ENCODE peak calls at places on chromosomes 12 and 14, in seven cellular contexts. B is GM23248, U is endodermal cell, J is fibroblast of lung, K is Karpas-422, W is mesendoderm, V is adipocyte. D is an unnamed sample.
A peak's percentile ranks its signal among the peaks of the same experiment; 100 is the strongest.

GRCh38 chr12:95412826-95413311 is 61.1 kb upstream of the METAP2 start:
- DNase-seq in B (peak; percentile 98), U (peak; percentile 23), J (peak; percentile 85), K (peak; percentile 84), W (no peak), V (peak; percentile 98), D (no peak)

GRCh38 chr12:9115731-9116689 is at the start of gene A2M:
- DNase-seq in B (peak; percentile 24), U (no peak), J (peak; percentile 1), K (no peak), W (no peak), V (peak; percentile 30), D (no peak)

GRCh38 chr14:34063470-34064164 is 112.7 kb upstream of the EGLN3 start:
- DNase-seq in B (peak; percentile 32), U (no peak), J (no peak), K (no peak), W (no peak), V (no peak), D (no peak)

GRCh38 chr12:47736877-47737676 is 11.8 kb upstream of the ENDOU start:
- DNase-seq in B (peak; percentile 78), U (no peak), J (peak; percentile 31), K (no peak), W (no peak), V (peak; percentile 89), D (peak; percentile 65)

GRCh38 chr12:50401383-50402155 is 884 bp downstream of the LARP4 start:
- DNase-seq in B (peak; percentile 77), U (peak; percentile 36), J (peak; percentile 57), K (peak; percentile 61), W (peak; percentile 49), V (peak; percentile 87), D (peak; percentile 41)

GRCh38 chr12:91406920-91407341 is 224.3 kb upstream of the DCN start:
- DNase-seq in B (peak; percentile 25), U (peak; percentile 51), J (peak; percentile 36), K (no peak), W (peak; percentile 28), V (peak; percentile 8), D (peak; percentile 24)

GRCh38 chr14:100531152-100531551 is 56.1 kb downstream of the BEGAIN start:
- DNase-seq in B (no peak), U (no peak), J (no peak), K (no peak), W (no peak), V (no peak), D (peak; percentile 15)

GRCh38 chr12:132620893-132621656 is 2.5 kb downstream of the P2RX2 start:
- DNase-seq in B (no peak), U (no peak), J (no peak), K (no peak), W (no peak), V (no peak), D (no peak)

GRCh38 chr12:116881325-116881866 is at the start of gene HRK:
- DNase-seq in B (no peak), U (peak; percentile 86), J (no peak), K (no peak), W (peak; percentile 64), V (no peak), D (no peak)

GRCh38 chr12:119804011-119804641 is 73.0 kb downstream of the CIT start:
- DNase-seq in B (peak; percentile 88), U (peak; percentile 97), J (peak; percentile 75), K (peak; percentile 86), W (peak; percentile 94), V (peak; percentile 78), D (no peak)

GRCh38 chr12:89237763-89238162 is 114.5 kb downstream of the DUSP6 start:
- DNase-seq in B (no peak), U (no peak), J (no peak), K (no peak), W (no peak), V (no peak), D (no peak)

GRCh38 chr12:56763753-56764657 is 881 bp downstream of the HSD17B6 start:
- DNase-seq in B (peak; percentile 32), U (no peak), J (peak; percentile 66), K (no peak), W (no peak), V (peak; percentile 32), D (no peak)

GRCh38 chr14:37598085-37598972 is 2.9 kb downstream of the TTC6 start:
- DNase-seq in B (no peak), U (peak; percentile 69), J (no peak), K (no peak), W (no peak), V (no peak), D (peak; percentile 77)

GRCh38 chr12:41051909-41052308 is 136.2 kb upstream of the PDZRN4 start:
- DNase-seq in B (no peak), U (no peak), J (no peak), K (no peak), W (no peak), V (no peak), D (no peak)

GRCh38 chr12:96199465-96199864 is 5.3 kb downstream of the ELK3 start:
- DNase-seq in B (no peak), U (no peak), J (no peak), K (no peak), W (no peak), V (no peak), D (no peak)

GRCh38 chr14:84254205-84254788 is 1275.6 kb upstream of the FLRT2 start:
- DNase-seq in B (no peak), U (peak; percentile 86), J (no peak), K (no peak), W (peak; percentile 89), V (peak; percentile 48), D (no peak)

GRCh38 chr12:124381454-124382207 is 86.7 kb downstream of the RFLNA start:
- DNase-seq in B (peak; percentile 90), U (no peak), J (peak; percentile 84), K (no peak), W (no peak), V (peak; percentile 34), D (peak; percentile 90)

GRCh38 chr12:52010152-52010622 is 3.4 kb downstream of the TAMALIN start:
- DNase-seq in B (peak; percentile 72), U (peak; percentile 95), J (peak; percentile 85), K (no peak), W (peak; percentile 96), V (peak; percentile 88), D (peak; percentile 56)

GRCh38 chr12:68890701-68891113 is 42.3 kb downstream of the CPM start:
- DNase-seq in B (no peak), U (peak; percentile 69), J (no peak), K (no peak), W (peak; percentile 70), V (no peak), D (no peak)

GRCh38 chr12:132562489-132563045 is 47.8 kb downstream of the LRCOL1 start:
- DNase-seq in B (no peak), U (no peak), J (no peak), K (no peak), W (no peak), V (no peak), D (no peak)

GRCh38 chr14:20760950-20761349 is 7.3 kb upstream of the EDDM3B start:
- DNase-seq in B (no peak), U (peak; percentile 57), J (no peak), K (no peak), W (peak; percentile 49), V (no peak), D (no peak)

GRCh38 chr14:56810341-56810740 is at the start of gene OTX2:
- DNase-seq in B (no peak), U (peak; percentile 74), J (no peak), K (no peak), W (no peak), V (no peak), D (no peak)

GRCh38 chr14:56812364-56813103 is 2.3 kb upstream of the OTX2 start:
- DNase-seq in B (no peak), U (peak; percentile 76), J (no peak), K (no peak), W (no peak), V (no peak), D (no peak)

GRCh38 chr14:56809262-56810215 is 740 bp downstream of the OTX2 start:
- DNase-seq in B (no peak), U (peak; percentile 64), J (no peak), K (no peak), W (no peak), V (no peak), D (no peak)

GRCh38 chr14:56811596-56812363 is 1.5 kb upstream of the OTX2 start:
- DNase-seq in B (no peak), U (peak; percentile 84), J (no peak), K (no peak), W (no peak), V (no peak), D (no peak)

DNA sequence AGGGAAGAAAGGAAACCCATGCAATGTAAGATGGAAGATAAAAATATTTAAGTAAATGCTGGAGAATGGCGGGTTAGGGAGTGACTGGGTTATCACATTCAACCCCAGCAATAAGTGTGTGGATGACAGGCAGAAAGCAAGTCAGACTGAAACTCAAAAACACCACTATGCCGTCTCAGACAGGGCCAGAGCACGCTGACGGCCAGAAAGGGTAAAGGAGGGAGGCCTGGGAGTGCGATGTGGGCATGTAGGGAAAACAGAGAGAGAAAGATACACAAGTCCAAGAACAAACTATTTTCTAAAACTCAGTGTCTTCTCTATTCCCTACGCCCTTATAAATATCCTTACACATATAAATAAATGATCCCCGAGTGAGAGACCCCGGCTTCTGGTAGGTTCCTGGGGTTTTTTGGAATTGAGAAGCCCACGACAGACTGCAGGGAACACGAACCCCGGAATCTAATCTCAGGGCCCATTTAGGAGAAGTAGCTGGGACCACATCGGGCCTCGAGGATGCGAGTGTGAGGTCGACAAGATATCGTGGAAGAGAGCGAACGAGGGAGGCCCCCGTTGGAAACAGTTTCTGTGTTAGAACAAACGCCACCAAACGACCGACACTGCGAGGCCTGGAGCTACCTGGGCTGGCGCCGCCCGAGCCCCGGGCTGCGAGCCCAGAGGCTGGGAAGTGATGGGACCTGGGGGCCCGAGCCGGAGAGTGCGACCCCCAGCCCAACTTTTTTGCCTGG is 744 bp upstream of the OTX2 start:
- DNase-seq in B (no peak), U (peak; percentile 81), J (no peak), K (no peak), W (peak; percentile 65), V (no peak), D (no peak)
- H3K27me3 ChIP-seq in B (peaks cover 94% of the 10 kb centered on the region), U (peaks cover 56% of the 10 kb centered on the region), J (peaks cover 59% of the 10 kb centered on the region), K (no peaks in the 10 kb centered on the region), W (peaks cover 8% of the 10 kb centered on the region), V (peaks cover 88% of the 10 kb centered on the region), D (peaks cover 83% of the 10 kb centered on the region)

DNA sequence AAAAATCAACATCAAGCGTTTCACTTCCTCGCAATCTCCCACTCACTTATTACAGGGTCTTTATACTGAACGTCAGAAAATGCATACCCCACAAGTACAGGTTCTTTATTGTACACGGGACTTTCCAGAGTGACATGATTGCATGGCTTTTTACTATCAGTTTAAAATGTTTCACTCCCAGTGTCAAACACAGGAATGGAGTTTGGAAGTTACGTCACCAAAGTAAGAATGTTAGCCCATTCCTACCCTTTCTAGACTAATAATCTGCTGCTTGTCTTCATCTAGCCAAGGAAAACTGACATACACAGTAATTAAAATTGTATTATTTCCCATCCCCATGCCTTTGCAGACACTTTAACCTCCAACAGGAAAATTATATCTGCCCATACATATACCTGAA is 624.2 kb downstream of the BCL11B start:
- DNase-seq in B (no peak), U (no peak), J (no peak), K (no peak), W (no peak), V (no peak), D (no peak)
- H3K9ac ChIP-seq in B (no peak overlapping the region), U (no peak overlapping the region), J (no peak overlapping the region), K (no peak overlapping the region), W (no peak overlapping the region), V (no peak overlapping the region), D (no peak overlapping the region)

GRCh38 chr14:77369280-77369679 is 7.6 kb downstream of the TMED8 start:
- DNase-seq in B (no peak), U (no peak), J (no peak), K (no peak), W (no peak), V (no peak), D (no peak)
- H3K27me3 ChIP-seq in B (no peaks in the 10 kb centered on the region), U (no peaks in the 10 kb centered on the region), J (no peaks in the 10 kb centered on the region), K (no peaks in the 10 kb centered on the region), W (no peaks in the 10 kb centered on the region), V (no peaks in the 10 kb centered on the region), D (no peaks in the 10 kb centered on the region)

GRCh38 chr14:90319173-90319572 is 12.6 kb downstream of the NRDE2 start:
- DNase-seq in B (peak; percentile 18), U (no peak), J (no peak), K (no peak), W (no peak), V (peak; percentile 7), D (no peak)
- H3K9ac ChIP-seq in B (no peak overlapping the region), U (no peak overlapping the region), J (no peak overlapping the region), K (no peak overlapping the region), W (no peak overlapping the region), V (no peak overlapping the region), D (no peak overlapping the region)

D was measured in colonic mucosa.